ENCODE peak calls at places on chromosome 2, in five cellular contexts. O, P, Z, K and G are unnamed samples.

GRCh38 chr2:86368181-86368824 is 30.9 kb upstream of the REEP1 start:
- DNase-seq in O (peak; percentile 43), P (peak; percentile 81), Z (peak; percentile 63), K (no peak), G (peak; percentile 36)

GRCh38 chr2:151616760-151617339 is 117.4 kb downstream of the NEB start:
- DNase-seq in O (no peak), P (no peak), Z (no peak), K (no peak), G (no peak)

GRCh38 chr2:65370387-65371093 is 61.9 kb downstream of the SPRED2 start:
- DNase-seq in O (peak; percentile 93), P (no peak), Z (peak; percentile 49), K (peak; percentile 30), G (no peak)

GRCh38 chr2:11998218-11998617 is 251.8 kb downstream of the LPIN1 start:
- DNase-seq in O (no peak), P (no peak), Z (no peak), K (peak; percentile 60), G (no peak)

GRCh38 chr2:62586981-62587380 is 81.0 kb upstream of the TMEM17 start:
- DNase-seq in O (no peak), P (no peak), Z (no peak), K (peak; percentile 32), G (no peak)

GRCh38 chr2:105287692-105288091 is 41.8 kb downstream of the TGFBRAP1 start:
- DNase-seq in O (peak; percentile 21), P (peak; percentile 33), Z (peak; percentile 72), K (peak; percentile 4), G (no peak)

GRCh38 chr2:172350844-172351480 is 76.4 kb upstream of the ITGA6 start:
- DNase-seq in O (no peak), P (no peak), Z (no peak), K (no peak), G (no peak)

GRCh38 chr2:131105950-131106801 is 1.0 kb downstream of the PLEKHB2 start:
- DNase-seq in O (peak; percentile 84), P (peak; percentile 27), Z (peak; percentile 58), K (peak; percentile 16), G (no peak)

GRCh38 chr2:195543902-195544894 is 112.8 kb upstream of the SLC39A10 start:
- DNase-seq in O (peak; percentile 44), P (no peak), Z (no peak), K (no peak), G (no peak)

GRCh38 chr2:16162491-16163040 is 222.2 kb downstream of the MYCN start:
- DNase-seq in O (no peak), P (no peak), Z (no peak), K (no peak), G (no peak)

GRCh38 chr2:111121873-111122630 is 1.3 kb downstream of the BCL2L11 start:
- DNase-seq in O (peak; percentile 86), P (peak; percentile 91), Z (peak; percentile 93), K (no peak), G (no peak)

GRCh38 chr2:148042219-148042618 is 21.3 kb downstream of the MBD5 start:
- DNase-seq in O (no peak), P (no peak), Z (no peak), K (no peak), G (no peak)

GRCh38 chr2:150296795-150297546 is 190.5 kb downstream of the RND3 start:
- DNase-seq in O (no peak), P (no peak), Z (no peak), K (no peak), G (no peak)

GRCh38 chr2:43609304-43609883 is 13.6 kb upstream of the THADA start:
- DNase-seq in O (peak; percentile 75), P (peak; percentile 67), Z (peak; percentile 74), K (no peak), G (no peak)

GRCh38 chr2:28716265-28716865 is 35.3 kb upstream of the PPP1CB start:
- DNase-seq in O (peak; percentile 47), P (peak; percentile 67), Z (peak; percentile 51), K (peak; percentile 9), G (no peak)

GRCh38 chr2:232898592-232899541 is 28.8 kb downstream of the SNORC start:
- DNase-seq in O (no peak), P (peak; percentile 16), Z (no peak), K (no peak), G (no peak)

GRCh38 chr2:127100261-127101047 is 6.5 kb downstream of the BIN1 start:
- DNase-seq in O (peak; percentile 79), P (no peak), Z (no peak), K (no peak), G (no peak)

GRCh38 chr2:675460-675859 is 1.7 kb downstream of the TMEM18 start:
- DNase-seq in O (no peak), P (no peak), Z (no peak), K (no peak), G (no peak)

GRCh38 chr2:71244302-71244660 is 17.4 kb upstream of the PAIP2B start:
- DNase-seq in O (no peak), P (no peak), Z (no peak), K (no peak), G (no peak)

GRCh38 chr2:64516651-64517510 is 7.2 kb upstream of the AFTPH start:
- DNase-seq in O (peak; percentile 74), P (no peak), Z (no peak), K (no peak), G (no peak)

GRCh38 chr2:170716851-170717598 is 1.9 kb downstream of the SP5 start:
- DNase-seq in O (peak; percentile 69), P (peak; percentile 90), Z (no peak), K (no peak), G (no peak)

GRCh38 chr2:181457741-181458425 is 697 bp downstream of the ITGA4 start:
- DNase-seq in O (no peak), P (peak; percentile 59), Z (peak; percentile 9), K (no peak), G (no peak)

GRCh38 chr2:99806758-99807157 is 316.9 kb upstream of the REV1 start:
- DNase-seq in O (peak; percentile 14), P (no peak), Z (no peak), K (no peak), G (no peak)

GRCh38 chr2:133953524-133953923 is 300.3 kb upstream of the MGAT5 start:
- DNase-seq in O (no peak), P (no peak), Z (no peak), K (peak; percentile 51), G (no peak)

GRCh38 chr2:73243884-73244570 is 9.9 kb downstream of the CCT7 start:
- DNase-seq in O (no peak), P (peak; percentile 74), Z (peak; percentile 20), K (no peak), G (no peak)

GRCh38 chr2:135009339-135009738 is 37.9 kb downstream of the MAP3K19 start:
- DNase-seq in O (no peak), P (no peak), Z (no peak), K (no peak), G (no peak)

GRCh38 chr2:134999536-134999935 is 47.7 kb downstream of the MAP3K19 start:
- DNase-seq in O (no peak), P (no peak), Z (no peak), K (no peak), G (no peak)

GRCh38 chr2:135002836-135003235 is 44.4 kb downstream of the MAP3K19 start:
- DNase-seq in O (no peak), P (no peak), Z (no peak), K (no peak), G (no peak)

GRCh38 chr2:135005753-135006152 is 41.5 kb downstream of the MAP3K19 start:
- DNase-seq in O (no peak), P (no peak), Z (no peak), K (no peak), G (no peak)

GRCh38 chr2:135004005-135004746 is 43.1 kb downstream of the MAP3K19 start:
- DNase-seq in O (peak; percentile 54), P (peak; percentile 80), Z (peak; percentile 82), K (peak; percentile 17), G (peak; percentile 54)
- TF ChIP-seq POLR2AphosphoS5 in O (no peak), P (no peak), Z (no peak), K (no peak), G (no peak)

GRCh38 chr2:81839780-81840179 is 1535.2 kb upstream of the LRRTM1 start:
- DNase-seq in O (no peak), P (no peak), Z (no peak), K (no peak), G (no peak)

GRCh38 chr2:81835318-81836000 is 1530.9 kb upstream of the LRRTM1 start:
- DNase-seq in O (no peak), P (no peak), Z (no peak), K (no peak), G (no peak)
- TF ChIP-seq TAF1 in O (no peak), P (no peak), Z (no peak), K (no peak), G (no peak)

GRCh38 chr2:219478916-219479315 is 19.8 kb upstream of the GMPPA start:
- DNase-seq in O (no peak), P (no peak), Z (no peak), K (no peak), G (no peak)

GRCh38 chr2:219476605-219477578 is 21.8 kb upstream of the GMPPA start:
- DNase-seq in O (no peak), P (peak; percentile 72), Z (peak; percentile 68), K (no peak), G (no peak)

GRCh38 chr2:219480004-219480403 is 18.7 kb upstream of the GMPPA start:
- DNase-seq in O (no peak), P (no peak), Z (no peak), K (no peak), G (no peak)

GRCh38 chr2:219475697-219476604 is 22.7 kb upstream of the GMPPA start:
- DNase-seq in O (peak; percentile 60), P (peak; percentile 94), Z (peak; percentile 85), K (no peak), G (peak; percentile 74)

DNA sequence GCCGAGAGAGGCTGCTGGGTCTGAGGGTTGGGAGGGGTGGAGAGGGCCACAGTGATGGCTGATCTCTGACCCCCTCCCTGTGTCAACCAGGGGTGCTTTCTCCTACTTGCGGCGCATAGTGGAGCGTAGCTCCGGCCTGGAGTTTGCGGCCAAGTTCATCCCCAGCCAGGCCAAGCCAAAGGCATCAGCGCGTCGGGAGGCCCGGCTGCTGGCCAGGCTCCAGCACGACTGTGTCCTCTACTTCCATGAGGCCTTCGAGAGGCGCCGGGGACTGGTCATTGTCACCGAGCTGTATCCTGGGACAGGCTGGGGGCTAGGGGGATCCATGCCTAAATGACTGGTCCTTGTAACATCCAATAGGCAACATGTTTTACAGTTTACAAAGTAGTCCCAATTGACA is 20.9 kb upstream of the GMPPA start:
- DNase-seq in O (no peak), P (no peak), Z (no peak), K (no peak), G (no peak)
- TF ChIP-seq POLR2AphosphoS5 in O (no peak), P (no peak), Z (no peak), K (no peak), G (no peak)

DNA sequence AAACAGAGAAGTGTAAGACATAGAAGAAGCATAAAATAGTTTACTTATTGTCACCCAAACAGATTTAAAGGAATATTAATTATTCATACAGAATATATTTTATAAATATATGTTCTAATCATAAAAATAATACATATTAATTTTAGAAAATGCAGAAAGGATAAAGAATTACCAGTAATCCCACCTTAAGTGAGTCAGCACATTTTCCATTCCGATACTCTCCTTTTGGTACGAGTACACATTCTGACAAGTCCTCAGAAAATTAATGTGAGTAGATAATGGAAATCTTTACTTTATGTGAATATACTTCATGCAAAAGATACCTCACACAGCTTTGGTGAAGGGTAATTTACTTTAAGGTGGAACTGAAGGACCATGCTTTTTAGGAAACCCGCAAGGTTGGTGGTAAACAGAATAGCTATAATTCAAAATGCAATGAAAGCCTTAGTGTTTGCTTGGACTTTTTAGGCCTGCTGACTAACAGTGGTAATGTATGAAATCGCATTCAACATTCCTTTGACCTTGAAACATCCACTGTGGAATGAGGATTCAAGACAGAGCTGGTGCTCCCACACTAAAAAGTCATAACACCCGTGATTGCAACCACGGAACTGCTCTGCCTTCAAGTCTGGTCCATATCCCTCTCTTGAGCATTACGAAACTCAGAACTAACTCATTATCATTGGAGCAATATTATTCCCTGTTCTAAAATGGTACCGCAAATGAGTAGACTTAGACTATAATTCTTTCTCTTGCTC is 28.1 kb upstream of the HTR2B start:
- DNase-seq in O (no peak), P (no peak), Z (no peak), K (no peak), G (no peak)
- TF ChIP-seq TAF1 in O (no peak), P (no peak), Z (no peak), K (no peak), G (no peak)